ENCODE peak calls at places on chromosomes 3 and 15, in six cellular contexts. C is body of pancreas, A is brain microvascular endothelial cell, L is left ventricle myocardium inferior, N is GM13977, H is glutamatergic neuron. M is an unnamed sample.

GRCh38 chr3:165800970-165801369 is 36.3 kb downstream of the BCHE start:
- DNase-seq in L (no peak), C (no peak), N (no peak), H (no peak), A (peak; percentile 2), M (no peak)

GRCh38 chr3:107986505-107986904 is 104.3 kb downstream of the CD47 start:
- DNase-seq in A (no peak), C (no peak), L (no peak), N (no peak), H (no peak), M (no peak)

GRCh38 chr3:70554170-70554569 is 241.7 kb upstream of the MDFIC2 start:
- DNase-seq in C (no peak), L (no peak), H (no peak), A (peak; percentile 40), N (no peak), M (no peak)

GRCh38 chr15:79002631-79003030 is 57.8 kb upstream of the CTSH start:
- DNase-seq in A (no peak), H (no peak), L (no peak), N (no peak), C (no peak), M (no peak)

GRCh38 chr3:122310361-122310760 is 14.7 kb upstream of the CSTA start:
- DNase-seq in H (no peak), N (no peak), L (no peak), A (no peak), C (peak; percentile 14), M (no peak)

GRCh38 chr3:107377151-107377550 is at the start of gene CCDC54:
- DNase-seq in L (no peak), H (no peak), C (no peak), A (no peak), N (no peak), M (no peak)

GRCh38 chr3:143171141-143171651 is 51.6 kb downstream of the CHST2 start:
- DNase-seq in H (no peak), L (no peak), C (no peak), N (peak; percentile 45), A (peak; percentile 93), M (no peak)

GRCh38 chr3:141600331-141600730 is 113.5 kb downstream of the RASA2 start:
- DNase-seq in H (no peak), C (no peak), A (no peak), N (no peak), L (no peak), M (no peak)

GRCh38 chr3:30539772-30540171 is 66.6 kb upstream of the TGFBR2 start:
- DNase-seq in A (peak; percentile 42), L (no peak), N (no peak), C (no peak), H (no peak), M (no peak)

GRCh38 chr3:182792901-182793662 is at the start of gene ATP11B:
- DNase-seq in C (peak; percentile 86), N (peak; percentile 93), A (peak; percentile 46), L (peak; percentile 78), H (peak; percentile 68), M (peak; percentile 49)

GRCh38 chr3:27963519-27963918 is 241.4 kb upstream of the EOMES start:
- DNase-seq in N (no peak), A (no peak), L (no peak), H (no peak), C (no peak), M (no peak)

GRCh38 chr3:56829543-56829942 is 27.8 kb upstream of the ARHGEF3 start:
- DNase-seq in A (no peak), N (no peak), H (no peak), L (no peak), C (no peak), M (no peak)

GRCh38 chr3:138950006-138950644 is 3.1 kb downstream of the FOXL2NB start:
- DNase-seq in H (peak; percentile 74), L (no peak), A (no peak), N (no peak), C (peak; percentile 42), M (no peak)

GRCh38 chr3:177499779-177500423 is 302.6 kb upstream of the TBL1XR1 start:
- DNase-seq in N (no peak), A (no peak), C (peak; percentile 29), H (no peak), L (no peak), M (no peak)

GRCh38 chr3:36648241-36649034 is 115.9 kb downstream of the DCLK3 start:
- DNase-seq in C (no peak), A (peak; percentile 91), N (no peak), L (no peak), H (no peak), M (no peak)

GRCh38 chr3:22089284-22089683 is 338.3 kb upstream of the ZNF385D start:
- DNase-seq in N (peak; percentile 5), C (peak; percentile 50), A (peak; percentile 7), L (no peak), H (peak; percentile 27), M (no peak)

GRCh38 chr15:68526269-68526668 is 52.5 kb upstream of the CORO2B start:
- DNase-seq in H (no peak), L (no peak), N (peak; percentile 35), A (peak; percentile 56), C (no peak), M (no peak)

GRCh38 chr3:58609990-58610389 is 32.8 kb upstream of the FAM107A start:
- DNase-seq in N (peak; percentile 63), L (no peak), H (no peak), A (no peak), C (no peak), M (no peak)

GRCh38 chr3:32009101-32009500 is 27.6 kb downstream of the ZNF860 start:
- DNase-seq in L (no peak), N (no peak), A (no peak), C (no peak), H (no peak), M (no peak)
- TF ChIP-seq CTCF in L (no peak), N (no peak), A (no peak), C (no peak), H (no peak), M (no peak)

GRCh38 chr15:48281674-48282073 is 49.6 kb upstream of the DUT start:
- DNase-seq in A (no peak), C (no peak), L (no peak), H (no peak), N (no peak), M (no peak)
- TF ChIP-seq CTCF in A (peak; percentile 29), C (no peak), L (no peak), H (no peak), N (no peak), M (peak; percentile 20)

DNA sequence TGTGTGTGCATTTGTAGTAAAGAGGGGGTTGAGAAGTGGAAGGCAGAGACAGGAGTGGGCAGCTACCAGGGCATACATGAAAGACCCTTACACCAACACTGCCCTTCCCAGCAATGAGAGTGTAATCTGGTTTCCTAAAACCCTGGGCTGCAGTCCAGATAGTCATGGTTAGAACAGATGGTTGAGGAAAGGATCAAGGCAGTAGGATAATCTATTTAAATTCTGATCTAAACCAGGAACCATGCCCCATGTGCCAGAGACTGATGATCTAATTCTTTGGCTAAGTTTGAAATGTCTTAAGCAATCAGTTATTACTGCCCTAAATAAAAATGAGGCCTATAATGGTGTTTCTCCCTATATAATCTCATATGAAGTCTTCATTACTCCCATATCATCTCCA is 59.6 kb downstream of the PRTG start:
- DNase-seq in L (no peak), H (no peak), N (no peak), A (no peak), C (no peak), M (no peak)
- TF ChIP-seq CTCF in L (no peak), H (no peak), N (no peak), A (no peak), C (no peak), M (no peak)

GRCh38 chr15:57580866-57581265 is 10.8 kb upstream of the MYZAP start:
- DNase-seq in C (peak; percentile 71), L (no peak), N (no peak), A (no peak), H (no peak), M (no peak)
- TF ChIP-seq CTCF in C (peak; percentile 29), L (no peak), N (no peak), A (no peak), H (no peak), M (no peak)

DNA sequence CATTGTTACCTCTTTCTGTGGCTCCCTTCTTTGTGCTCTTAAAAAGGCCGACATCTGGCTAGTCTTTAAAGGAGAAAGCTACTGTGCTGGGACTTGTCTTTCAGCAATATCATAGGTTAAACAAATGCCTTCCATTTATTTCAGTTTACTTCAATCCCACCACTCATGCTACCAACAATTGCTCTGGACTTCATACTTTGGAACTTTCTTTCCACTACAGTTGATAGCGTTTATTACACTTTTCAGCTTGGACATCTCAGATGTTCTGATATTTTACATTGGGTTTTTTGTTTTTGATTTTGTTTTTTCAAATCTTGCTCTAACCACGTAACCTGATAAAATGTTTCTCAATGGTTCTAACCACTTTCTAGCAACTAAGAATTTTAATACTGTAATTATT is 1.2 kb upstream of the CBLB start:
- DNase-seq in A (no peak), L (no peak), H (no peak), N (no peak), C (no peak), M (no peak)
- TF ChIP-seq CTCF in A (no peak), L (no peak), H (no peak), N (no peak), C (no peak), M (no peak)

GRCh38 chr15:34709866-34710265 is 44.9 kb downstream of the GJD2 start:
- DNase-seq in N (no peak), H (no peak), L (no peak), A (no peak), C (no peak), M (no peak)

GRCh38 chr15:34713635-34714034 is 41.2 kb downstream of the GJD2 start:
- DNase-seq in L (no peak), C (no peak), N (no peak), A (no peak), H (no peak), M (no peak)

DNA sequence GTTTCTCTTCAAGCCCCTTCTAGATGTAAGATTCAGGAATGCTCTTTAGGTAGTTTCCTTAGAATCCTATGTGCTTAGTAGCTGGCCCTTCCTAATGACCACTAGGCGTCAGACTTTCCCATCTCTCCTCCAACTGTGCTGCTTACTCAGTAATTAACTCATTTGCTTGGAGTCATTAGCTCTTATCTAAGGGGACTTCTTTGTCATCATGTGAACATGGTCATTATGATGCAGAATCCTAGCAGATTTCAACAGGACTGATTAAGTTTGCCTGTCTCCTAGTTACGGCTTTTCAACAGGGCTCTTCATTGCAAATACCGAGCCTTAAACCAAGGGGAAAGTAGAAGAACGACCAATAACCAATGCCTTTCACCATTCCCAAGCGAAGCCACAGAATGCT is 46.4 kb downstream of the GJD2 start:
- DNase-seq in N (peak; percentile 28), A (peak; percentile 20), L (no peak), C (peak; percentile 22), H (no peak), M (no peak)
- TF ChIP-seq CTCF in N (peak; percentile 56), A (peak; percentile 86), L (peak; percentile 75), C (peak; percentile 61), H (peak; percentile 78), M (peak; percentile 85)

DNA sequence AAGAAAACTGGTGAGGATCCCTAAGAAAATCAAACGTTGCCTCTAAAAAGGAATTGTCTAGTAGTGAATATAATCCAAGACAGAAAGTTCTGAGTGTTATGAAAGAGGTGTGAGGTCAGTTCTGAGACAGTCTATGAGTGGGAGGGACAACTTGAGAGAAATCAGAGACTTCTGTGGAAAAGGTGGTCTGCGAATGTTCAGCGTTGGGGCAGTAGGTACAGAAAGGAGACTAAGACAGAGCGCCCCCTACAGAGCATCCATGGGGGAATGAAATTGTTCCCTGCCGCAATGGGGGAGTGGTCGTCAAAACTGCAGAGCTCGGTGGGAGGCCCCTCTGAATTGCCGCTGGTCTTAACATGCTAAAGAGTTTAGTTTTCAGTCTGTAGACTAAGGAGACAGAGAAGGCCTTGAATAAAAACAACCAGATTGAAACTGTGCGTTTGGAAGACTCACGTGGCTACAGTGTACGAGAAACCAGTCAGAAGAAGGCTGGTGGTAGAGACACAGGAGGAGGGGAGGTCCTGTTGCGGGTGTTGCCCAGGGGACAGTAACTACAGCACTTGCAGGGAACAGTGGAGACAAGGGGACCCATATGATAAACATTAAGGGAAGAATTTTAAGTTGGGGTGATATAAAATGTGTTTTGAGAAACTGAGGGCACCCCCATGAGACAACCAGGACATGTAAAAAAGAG is 6.9 kb downstream of the TNIK start:
- DNase-seq in H (peak; percentile 48), C (no peak), N (no peak), A (no peak), L (no peak), M (peak; percentile 54)
- TF ChIP-seq CTCF in H (peak; percentile 44), C (peak; percentile 6), N (peak; percentile 36), A (peak; percentile 67), L (peak; percentile 16), M (peak; percentile 51)